ENCODE peak calls at places on chromosomes 4 and X, in eight cellular contexts. X, Y, I, D, V, M, Z and G are unnamed samples.

GRCh38 chr4:40718571-40718970 is 31.2 kb upstream of the NSUN7 start:
- DNase-seq in X (no peak), Y (no peak), I (no peak), D (no peak), V (no peak), M (no peak), Z (no peak), G (no peak)

GRCh38 chr4:72966652-72967051 is 102.9 kb downstream of the COX18 start:
- DNase-seq in X (no peak), Y (no peak), I (no peak), D (no peak), V (no peak), M (no peak), Z (no peak), G (no peak)

GRCh38 chrX:130082244-130083106 is 27.8 kb downstream of the ELF4 start:
- DNase-seq in X (no peak), Y (no peak), I (no peak), D (no peak), V (peak; percentile 9), M (no peak), Z (no peak), G (peak; percentile 46)

GRCh38 chr4:98518555-98519267 is 139.7 kb downstream of the TSPAN5 start:
- DNase-seq in X (no peak), Y (no peak), I (no peak), D (no peak), V (peak; percentile 14), M (no peak), Z (no peak), G (no peak)

GRCh38 chr4:104429150-104429741 is 65.4 kb downstream of the CXXC4 start:
- DNase-seq in X (no peak), Y (no peak), I (no peak), D (no peak), V (no peak), M (no peak), Z (no peak), G (no peak)

GRCh38 chrX:112642349-112642748 is 37.4 kb downstream of the LHFPL1 start:
- DNase-seq in X (peak; percentile 57), Y (peak; percentile 21), I (no peak), D (no peak), V (peak; percentile 57), M (peak; percentile 47), Z (no peak), G (peak; percentile 0)

GRCh38 chrX:53239474-53239873 is 14.5 kb upstream of the KDM5C start:
- DNase-seq in X (no peak), Y (no peak), I (no peak), D (no peak), V (no peak), M (no peak), Z (no peak), G (no peak)

GRCh38 chr4:88697588-88698329 is at the start of gene NAP1L5:
- DNase-seq in X (peak; percentile 86), Y (peak; percentile 13), I (peak; percentile 76), D (no peak), V (peak; percentile 85), M (peak; percentile 20), Z (peak; percentile 53), G (peak; percentile 74)

GRCh38 chr4:155522201-155522600 is 144.4 kb upstream of the GUCY1A1 start:
- DNase-seq in X (peak; percentile 88), Y (no peak), I (no peak), D (no peak), V (no peak), M (no peak), Z (no peak), G (no peak)

GRCh38 chr4:143390764-143391163 is 54.1 kb downstream of the GAB1 start:
- DNase-seq in X (no peak), Y (no peak), I (no peak), D (no peak), V (no peak), M (no peak), Z (no peak), G (no peak)

GRCh38 chrX:133608406-133608805 is 193.1 kb upstream of the GPC4 start:
- DNase-seq in X (peak; percentile 60), Y (no peak), I (no peak), D (no peak), V (peak; percentile 21), M (no peak), Z (no peak), G (no peak)

GRCh38 chr4:81504685-81505598 is 33.2 kb upstream of the RASGEF1B start:
- DNase-seq in X (peak; percentile 13), Y (no peak), I (no peak), D (no peak), V (peak; percentile 36), M (no peak), Z (peak; percentile 46), G (peak; percentile 36)

GRCh38 chr4:111494971-111495370 is 650.3 kb upstream of the FAM241A start:
- DNase-seq in X (no peak), Y (no peak), I (no peak), D (no peak), V (peak; percentile 42), M (no peak), Z (no peak), G (no peak)

GRCh38 chr4:13059015-13059414 is 425.1 kb downstream of the RAB28 start:
- DNase-seq in X (no peak), Y (no peak), I (no peak), D (no peak), V (no peak), M (no peak), Z (no peak), G (no peak)

GRCh38 chrX:43140546-43140945 is 362.6 kb upstream of the PPP1R2C start:
- DNase-seq in X (no peak), Y (no peak), I (no peak), D (no peak), V (no peak), M (no peak), Z (no peak), G (no peak)

GRCh38 chrX:16882188-16882587 is 12.0 kb upstream of the RBBP7 start:
- DNase-seq in X (peak; percentile 28), Y (no peak), I (peak; percentile 62), D (no peak), V (peak; percentile 53), M (no peak), Z (no peak), G (no peak)

GRCh38 chr4:151519728-151520415 is 110.9 kb downstream of the FHIP1A start:
- DNase-seq in X (no peak), Y (no peak), I (no peak), D (no peak), V (no peak), M (no peak), Z (no peak), G (no peak)
- TF ChIP-seq CTCF in X (no peak), Y (no peak), I (no peak), D (no peak), V (no peak), M (no peak), Z (no peak), G (no peak)

GRCh38 chrX:107713205-107714195 is 62.1 kb downstream of the TSC22D3 start:
- DNase-seq in X (peak; percentile 34), Y (no peak), I (no peak), D (no peak), V (peak; percentile 43), M (no peak), Z (no peak), G (no peak)

GRCh38 chrX:107712231-107713204 is 63.1 kb downstream of the TSC22D3 start:
- DNase-seq in X (peak; percentile 79), Y (no peak), I (no peak), D (no peak), V (peak; percentile 77), M (no peak), Z (no peak), G (no peak)

GRCh38 chrX:107715331-107716044 is 60.1 kb downstream of the TSC22D3 start:
- DNase-seq in X (no peak), Y (no peak), I (no peak), D (no peak), V (peak; percentile 33), M (no peak), Z (no peak), G (no peak)

GRCh38 chrX:107716045-107716684 is 59.4 kb downstream of the TSC22D3 start:
- DNase-seq in X (no peak), Y (no peak), I (no peak), D (no peak), V (peak; percentile 32), M (no peak), Z (no peak), G (no peak)

DNA sequence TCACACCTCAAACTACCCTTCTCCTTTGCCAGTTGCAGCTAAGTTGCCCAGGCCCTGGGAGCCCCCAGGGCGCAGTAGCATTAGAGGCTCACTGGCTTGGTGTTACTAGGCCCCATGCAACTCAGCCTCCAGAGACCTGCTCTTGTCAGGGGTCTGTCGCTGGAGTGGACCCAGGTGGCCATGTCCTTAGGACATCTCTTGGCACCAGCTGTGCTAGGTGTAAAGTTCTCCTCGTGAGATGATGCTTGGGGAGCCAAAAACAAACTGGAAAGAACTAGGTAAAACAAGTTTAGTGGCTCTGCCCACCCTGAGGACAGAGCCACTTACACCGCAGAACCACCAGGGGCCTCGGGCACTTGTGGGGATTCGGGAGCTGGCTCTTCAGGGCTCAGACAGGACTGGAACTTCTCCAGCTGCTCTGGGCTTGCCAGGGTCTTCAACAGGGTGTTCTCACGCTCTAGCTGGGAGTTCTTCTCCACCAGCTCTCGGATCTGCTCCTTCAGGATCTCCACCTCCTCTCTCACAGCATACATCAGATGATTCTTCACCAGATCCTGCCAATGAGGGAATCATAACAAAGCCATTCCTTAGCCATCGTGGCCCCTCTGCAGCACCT is 61.3 kb downstream of the TSC22D3 start:
- DNase-seq in X (peak; percentile 34), Y (no peak), I (no peak), D (no peak), V (peak; percentile 58), M (no peak), Z (no peak), G (peak; percentile 10)
- H3K4me1 ChIP-seq in X (peaks cover 3% of the 10 kb centered on the region), Y (peaks cover 19% of the 10 kb centered on the region), I (peaks cover 10% of the 10 kb centered on the region), D (peaks cover 47% of the 10 kb centered on the region), V (peaks cover 44% of the 10 kb centered on the region), M (peaks cover 8% of the 10 kb centered on the region), Z (peaks cover 21% of the 10 kb centered on the region), G (peaks cover 61% of the 10 kb centered on the region)

GRCh38 chrX:71998836-71999509 is 88.3 kb downstream of the NHSL2 start:
- DNase-seq in X (peak; percentile 19), Y (peak; percentile 12), I (peak; percentile 44), D (no peak), V (peak; percentile 31), M (no peak), Z (no peak), G (peak; percentile 14)
- TF ChIP-seq CTCF in X (peak; percentile 57), Y (peak; percentile 64), I (peak; percentile 20), D (peak; percentile 44), V (peak; percentile 59), M (peak; percentile 80), Z (peak; percentile 57), G (peak; percentile 59)

GRCh38 chr4:8238061-8238511 is 31.5 kb upstream of the HTRA3 start:
- DNase-seq in X (no peak), Y (no peak), I (no peak), D (no peak), V (no peak), M (no peak), Z (no peak), G (no peak)

GRCh38 chr4:8240211-8241041 is 29.1 kb upstream of the HTRA3 start:
- DNase-seq in X (no peak), Y (no peak), I (no peak), D (no peak), V (no peak), M (no peak), Z (no peak), G (no peak)

GRCh38 chr4:8239226-8239625 is 30.3 kb upstream of the HTRA3 start:
- DNase-seq in X (no peak), Y (no peak), I (no peak), D (no peak), V (no peak), M (no peak), Z (no peak), G (no peak)

GRCh38 chr4:8238515-8239053 is 31.0 kb upstream of the HTRA3 start:
- DNase-seq in X (no peak), Y (no peak), I (no peak), D (no peak), V (no peak), M (no peak), Z (no peak), G (no peak)

GRCh38 chr4:8239661-8240060 is 29.9 kb upstream of the HTRA3 start:
- DNase-seq in X (no peak), Y (no peak), I (no peak), D (no peak), V (no peak), M (no peak), Z (no peak), G (no peak)
- H3K4me1 ChIP-seq in X (peaks cover 4% of the 10 kb centered on the region), Y (peaks cover 6% of the 10 kb centered on the region), I (peaks cover 3% of the 10 kb centered on the region), D (peaks cover 11% of the 10 kb centered on the region), V (peaks cover 8% of the 10 kb centered on the region), M (no peaks in the 10 kb centered on the region), Z (no peaks in the 10 kb centered on the region), G (peaks cover 9% of the 10 kb centered on the region)